ENCODE peak calls at places on chromosomes 13 and 19, in six cellular contexts. W is WTC11, L is HFF-Myc, S is breast epithelium, Z is transverse colon, C is left ventricle myocardium inferior. Q is an unnamed sample.

GRCh38 chr13:96762876-96763275 is 231.4 kb downstream of the OXGR1 start:
- DNase-seq in W (no peak), C (no peak), L (no peak), S (no peak), Z (no peak), Q (no peak)

GRCh38 chr13:50376895-50377575 is 361.8 kb downstream of the KCNRG start:
- DNase-seq in S (no peak), W (peak), C (no peak), L (no peak), Z (no peak), Q (no peak)

GRCh38 chr19:38792250-38793111 is 3.5 kb downstream of the LGALS7B start:
- DNase-seq in W (peak), C (peak), Z (peak), L (no peak), S (no peak), Q (no peak)

GRCh38 chr13:52158629-52159158 is 703 bp downstream of the NEK3 start:
- DNase-seq in W (no peak), Z (peak), C (peak), S (no peak), L (no peak), Q (no peak)

GRCh38 chr19:41595258-41595889 is 19.4 kb downstream of the CEACAM21 start:
- DNase-seq in W (peak), Z (peak), C (peak), S (no peak), L (peak), Q (no peak)

GRCh38 chr19:33551676-33552075 is 30.1 kb upstream of the PEPD start:
- DNase-seq in Z (no peak), C (no peak), S (no peak), W (no peak), L (no peak), Q (no peak)

GRCh38 chr19:42010245-42011126 is 16.5 kb upstream of the ATP1A3 start:
- DNase-seq in W (no peak), S (no peak), L (no peak), C (no peak), Z (no peak), Q (no peak)

GRCh38 chr19:56566904-56567273 is 379 bp upstream of the ZNF470 start:
- DNase-seq in W (peak), Z (peak), C (peak), S (peak), L (peak), Q (no peak)

GRCh38 chr13:100707818-100708740 is 33.5 kb upstream of the TMTC4 start:
- DNase-seq in S (no peak), L (no peak), W (no peak), C (no peak), Z (no peak), Q (no peak)

GRCh38 chr13:106096661-106097092 is 438.8 kb downstream of the EFNB2 start:
- DNase-seq in C (no peak), L (no peak), S (no peak), W (no peak), Z (no peak), Q (no peak)

GRCh38 chr19:10565028-10565566 is 713 bp downstream of the KRI1 start:
- DNase-seq in Z (peak), W (peak), S (peak), C (no peak), L (no peak), Q (peak)

GRCh38 chr19:49335071-49335783 is at the start of gene CD37:
- DNase-seq in Z (peak), W (no peak), S (peak), C (no peak), L (no peak), Q (no peak)

GRCh38 chr19:55047951-55048350 is 9.9 kb upstream of the GP6 start:
- DNase-seq in Z (no peak), C (no peak), W (no peak), L (no peak), S (no peak), Q (no peak)

GRCh38 chr13:63706751-63707150 is 2291.1 kb upstream of the PCDH20 start:
- DNase-seq in W (no peak), S (no peak), Z (no peak), C (no peak), L (no peak), Q (no peak)

GRCh38 chr13:63110431-63110830 is 1694.8 kb upstream of the PCDH20 start:
- DNase-seq in L (no peak), S (no peak), C (no peak), W (no peak), Z (no peak), Q (no peak)

GRCh38 chr13:28636677-28637317 is 22.1 kb upstream of the POMP start:
- DNase-seq in L (peak), W (peak), C (no peak), S (peak), Z (peak), Q (no peak)

DNA sequence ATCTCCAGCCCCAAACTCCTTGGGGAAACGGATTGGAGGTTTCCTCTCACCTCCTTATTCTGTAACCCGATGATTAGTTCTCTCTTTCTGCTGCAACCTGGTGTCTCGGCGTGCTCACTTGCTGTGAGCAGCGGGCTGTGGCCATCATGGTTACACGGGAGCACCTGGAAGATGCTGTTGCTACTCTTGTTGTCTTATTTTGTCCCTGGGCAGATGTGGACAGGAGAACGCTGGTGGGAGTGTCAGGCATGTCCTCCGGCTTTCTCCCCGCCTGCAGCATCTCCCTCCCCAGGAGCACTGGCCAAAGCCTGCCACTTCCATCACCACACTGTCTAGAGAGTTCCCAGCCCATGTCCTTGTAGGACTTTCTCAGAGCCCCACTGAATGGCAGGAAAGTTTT is 211.8 kb upstream of the ZNF536 start:
- DNase-seq in S (no peak), C (no peak), W (no peak), Z (no peak), L (no peak), Q (peak)
- TF ChIP-seq CTCF in S (no peak), C (no peak), W (no peak), Z (no peak), L (no peak), Q (no peak)

GRCh38 chr13:48504606-48505369 is 28.1 kb downstream of the RCBTB2 start:
- DNase-seq in S (no peak), C (no peak), Z (no peak), W (no peak), L (no peak), Q (no peak)
- TF ChIP-seq CTCF in S (no peak), C (no peak), Z (no peak), W (no peak), L (no peak), Q (no peak)

DNA sequence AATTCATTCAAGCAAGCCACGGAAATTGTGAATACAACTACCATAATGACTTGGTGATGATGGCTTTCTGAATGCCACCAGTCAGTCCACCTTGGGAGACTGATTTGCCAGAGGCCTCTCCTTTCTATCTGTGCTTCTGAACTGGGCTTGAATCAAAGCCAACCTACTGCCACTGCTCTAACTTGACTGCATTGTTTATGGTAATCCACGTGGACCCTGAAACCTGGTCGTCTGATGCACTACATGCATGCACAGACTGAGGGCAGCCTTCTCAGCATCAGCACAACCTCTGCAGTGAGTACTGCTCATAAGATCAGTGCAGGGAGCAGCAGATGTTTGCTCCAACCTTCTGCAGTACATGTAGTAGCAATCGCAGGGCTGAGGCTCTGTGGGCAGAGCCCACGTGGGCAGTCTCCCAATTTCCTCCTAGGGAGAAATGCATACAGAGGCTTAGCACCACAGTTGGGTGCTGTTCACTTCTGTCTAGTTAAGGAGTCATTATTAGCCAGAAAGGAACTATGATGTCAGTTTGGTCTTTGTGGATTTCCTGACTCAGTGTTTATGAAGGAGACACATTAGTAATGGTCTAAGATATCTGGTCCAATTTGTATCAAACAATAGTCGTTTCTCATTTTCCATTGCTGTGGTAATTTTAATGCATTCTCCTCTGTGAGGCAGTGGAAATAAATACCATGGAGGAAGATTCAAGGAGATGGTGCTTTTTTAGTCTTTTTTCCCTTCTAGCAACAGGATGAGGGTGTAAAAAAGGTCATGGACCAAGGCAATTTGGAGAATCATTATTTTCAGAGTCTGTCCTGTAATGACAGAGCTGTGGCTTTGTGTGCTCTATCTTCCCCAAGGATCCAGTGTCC is 82.5 kb downstream of the AKAP11 start:
- DNase-seq in W (peak), S (no peak), L (no peak), C (no peak), Z (no peak), Q (no peak)
- TF ChIP-seq CTCF in W (no peak), S (no peak), L (no peak), C (no peak), Z (no peak), Q (no peak)

GRCh38 chr13:110107568-110108347 is 199.2 kb downstream of the COL4A1 start:
- DNase-seq in W (peak), Z (no peak), C (no peak), S (no peak), L (no peak), Q (no peak)
- TF ChIP-seq CTCF in W (no peak), Z (no peak), C (peak), S (no peak), L (peak), Q (no peak)

GRCh38 chr19:5038631-5039271 is 69.8 kb downstream of the KDM4B start:
- DNase-seq in C (no peak), L (no peak), Z (no peak), S (no peak), W (peak), Q (no peak)
- TF ChIP-seq CTCF in C (peak), L (peak), Z (no peak), S (peak), W (peak), Q (no peak)

DNA sequence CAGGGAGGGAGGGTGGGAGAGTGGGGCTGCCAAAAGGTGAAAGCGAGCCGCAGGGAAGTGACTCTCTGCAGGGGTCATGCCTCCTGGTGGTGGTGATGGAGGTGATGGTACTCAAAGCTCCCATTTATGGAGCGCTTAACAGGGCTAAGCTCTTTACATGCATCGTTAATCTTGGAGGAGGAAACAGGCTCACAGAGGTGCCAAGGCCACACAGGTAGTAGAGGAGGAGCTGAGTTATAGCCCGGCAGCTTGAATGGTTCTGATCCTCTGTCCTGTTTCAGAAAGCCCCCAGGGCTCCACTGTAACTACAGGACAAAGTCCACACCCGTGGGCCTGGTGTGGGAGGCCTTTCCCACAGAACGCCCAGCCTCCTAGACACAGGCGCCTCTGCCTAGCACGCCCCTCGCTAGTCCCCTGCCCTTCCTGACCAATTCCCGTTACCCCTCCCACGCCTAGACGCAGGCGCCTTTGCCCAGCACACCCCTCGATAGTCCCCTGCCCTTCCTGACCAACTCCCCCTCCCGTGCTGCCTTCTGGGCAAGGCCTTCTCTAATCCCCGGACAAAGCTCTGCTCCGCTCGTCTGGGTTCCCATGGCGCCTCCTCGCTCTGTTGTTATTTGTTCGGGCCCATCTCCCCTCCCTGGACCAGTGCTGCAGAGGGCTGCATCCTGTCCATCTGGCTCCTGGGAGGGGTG is 10.8 kb downstream of the PPP1R37 start:
- DNase-seq in C (no peak), L (no peak), Z (no peak), S (no peak), W (no peak), Q (no peak)
- TF ChIP-seq CTCF in C (peak), L (no peak), Z (no peak), S (no peak), W (no peak), Q (no peak)

GRCh38 chr13:111051041-111051440 is 64.1 kb upstream of the ARHGEF7 start:
- DNase-seq in Z (no peak), W (no peak), S (no peak), L (no peak), C (no peak), Q (no peak)

GRCh38 chr13:111051656-111052232 is 63.4 kb upstream of the ARHGEF7 start:
- DNase-seq in Z (no peak), C (no peak), S (no peak), W (no peak), L (no peak), Q (no peak)

GRCh38 chr13:111048387-111048786 is 66.7 kb upstream of the ARHGEF7 start:
- DNase-seq in S (no peak), W (no peak), Z (no peak), C (no peak), L (no peak), Q (no peak)

GRCh38 chr13:111050539-111050879 is 64.6 kb upstream of the ARHGEF7 start:
- DNase-seq in C (no peak), S (no peak), Z (no peak), W (no peak), L (no peak), Q (no peak)

GRCh38 chr13:111049791-111050538 is 65.1 kb upstream of the ARHGEF7 start:
- DNase-seq in C (no peak), L (no peak), S (no peak), W (peak), Z (no peak), Q (no peak)
- TF ChIP-seq CTCF in C (peak), L (peak), S (peak), W (no peak), Z (peak), Q (no peak)

Q was measured in mesothelial cell of epicardium.